ENCODE peak calls at places on chromosomes 5 and 9, in four cellular contexts. O is CD8-positive, alpha-beta memory T cell; H is uterus; W is naive thymus-derived CD4-positive, alpha-beta T cell. A is an unnamed sample.

GRCh38 chr5:67648201-67648671 is 451.6 kb upstream of the CD180 start:
- DNase-seq in O (no peak), H (peak; percentile 90), W (no peak), A (no peak)

GRCh38 chr5:142792012-142792864 is 22.1 kb downstream of the ARHGAP26 start:
- DNase-seq in O (no peak), H (no peak), W (no peak), A (no peak)

GRCh38 chr9:33921967-33922895 is 105.3 kb downstream of the UBE2R2 start:
- DNase-seq in O (no peak), H (no peak), W (no peak), A (no peak)

GRCh38 chr5:39217365-39218281 is 1.7 kb downstream of the FYB1 start:
- DNase-seq in O (peak; percentile 64), H (peak; percentile 82), W (peak; percentile 81), A (peak; percentile 51)

GRCh38 chr9:129125478-129125877 is 14.3 kb downstream of the PTPA start:
- DNase-seq in O (no peak), H (no peak), W (no peak), A (no peak)

GRCh38 chr5:173989432-173990082 is 587 bp downstream of the C5orf47 start:
- DNase-seq in O (no peak), H (no peak), W (no peak), A (no peak)

GRCh38 chr5:113507601-113508000 is 5.9 kb upstream of the YTHDC2 start:
- DNase-seq in O (no peak), H (no peak), W (no peak), A (no peak)

GRCh38 chr5:131536211-131536826 is 98.7 kb downstream of the RAPGEF6 start:
- DNase-seq in O (no peak), H (no peak), W (peak; percentile 33), A (no peak)

GRCh38 chr9:108634164-108634563 is 221.6 kb downstream of the ACTL7B start:
- DNase-seq in O (no peak), H (no peak), W (no peak), A (no peak)

GRCh38 chr9:124218438-124219289 is 39.1 kb upstream of the NEK6 start:
- DNase-seq in O (no peak), H (no peak), W (no peak), A (peak; percentile 56)

GRCh38 chr9:106503759-106504158 is 359.2 kb upstream of the ZNF462 start:
- DNase-seq in O (no peak), H (no peak), W (no peak), A (no peak)

GRCh38 chr5:38596997-38597396 is 40.6 kb upstream of the LIFR start:
- DNase-seq in O (no peak), H (no peak), W (no peak), A (no peak)

GRCh38 chr5:150111121-150111520 is 24.8 kb upstream of the CSF1R start:
- DNase-seq in O (no peak), H (peak; percentile 10), W (no peak), A (no peak)

GRCh38 chr5:40716000-40716399 is 36.3 kb downstream of the PTGER4 start:
- DNase-seq in O (no peak), H (no peak), W (no peak), A (peak; percentile 6)

GRCh38 chr5:73263001-73263710 is 90.2 kb downstream of the TMEM174 start:
- DNase-seq in O (no peak), H (no peak), W (no peak), A (no peak)

GRCh38 chr5:178351221-178351825 is 118.7 kb upstream of the PHYKPL start:
- DNase-seq in O (no peak), H (no peak), W (no peak), A (no peak)

GRCh38 chr5:99061299-99061698 is 132.5 kb upstream of the CHD1 start:
- DNase-seq in O (no peak), H (no peak), W (no peak), A (no peak)

GRCh38 chr9:121751686-121752445 is 100.4 kb downstream of the DAB2IP start:
- DNase-seq in O (no peak), H (no peak), W (no peak), A (no peak)

GRCh38 chr5:26942481-26942880 is 95.9 kb downstream of the CDH9 start:
- DNase-seq in O (no peak), H (no peak), W (no peak), A (no peak)

GRCh38 chr5:80714570-80715298 is 60.0 kb upstream of the DHFR start:
- DNase-seq in O (no peak), H (no peak), W (no peak), A (no peak)

GRCh38 chr9:104872959-104873850 is 54.8 kb downstream of the ABCA1 start:
- DNase-seq in O (no peak), H (peak; percentile 61), W (no peak), A (peak; percentile 83)

GRCh38 chr5:61686491-61687257 is 354.6 kb downstream of the ZSWIM6 start:
- DNase-seq in O (no peak), H (no peak), W (no peak), A (no peak)

GRCh38 chr9:116020146-116020545 is 133.4 kb upstream of the PAPPA start:
- DNase-seq in O (no peak), H (no peak), W (no peak), A (no peak)

GRCh38 chr9:16039103-16039987 is 486.5 kb downstream of the CCDC171 start:
- DNase-seq in O (no peak), H (peak; percentile 67), W (no peak), A (no peak)

GRCh38 chr9:128702949-128703615 is 779 bp downstream of the PKN3 start:
- DNase-seq in O (no peak), H (peak; percentile 33), W (no peak), A (peak; percentile 41)

GRCh38 chr9:32954642-32955041 is 46.8 kb downstream of the APTX start:
- DNase-seq in O (no peak), H (no peak), W (no peak), A (no peak)

GRCh38 chr5:137361275-137361674 is 137.9 kb downstream of the SPOCK1 start:
- DNase-seq in O (no peak), H (no peak), W (no peak), A (no peak)

GRCh38 chr9:137813651-137814415 is 63.7 kb upstream of the CACNA1B start:
- DNase-seq in O (no peak), H (no peak), W (no peak), A (no peak)

GRCh38 chr5:32339198-32339597 is 26.5 kb upstream of the MTMR12 start:
- DNase-seq in O (no peak), H (no peak), W (no peak), A (no peak)

GRCh38 chr9:1057910-1058309 is 7.8 kb downstream of the DMRT2 start:
- DNase-seq in O (no peak), H (no peak), W (no peak), A (no peak)

GRCh38 chr5:83145882-83146331 is 68.6 kb downstream of the XRCC4 start:
- DNase-seq in O (no peak), H (no peak), W (no peak), A (no peak)

GRCh38 chr5:1726469-1726865 is 73.2 kb downstream of the MRPL36 start:
- DNase-seq in O (no peak), H (no peak), W (no peak), A (peak; percentile 38)

GRCh38 chr5:33939863-33940262 is 3.7 kb downstream of the RXFP3 start:
- DNase-seq in O (no peak), H (no peak), W (no peak), A (no peak)

GRCh38 chr5:172801184-172801671 is 30.2 kb upstream of the DUSP1 start:
- DNase-seq in O (no peak), H (no peak), W (no peak), A (peak; percentile 89)

GRCh38 chr9:83231039-83231438 is 168.1 kb upstream of the RASEF start:
- DNase-seq in O (no peak), H (no peak), W (no peak), A (peak; percentile 5)

GRCh38 chr5:159576902-159577301 is 246.6 kb upstream of the IL12B start:
- DNase-seq in O (no peak), H (no peak), W (no peak), A (no peak)
- H3K4me1 ChIP-seq in O (no peaks in the 10 kb centered on the region), H (no peaks in the 10 kb centered on the region), W (no peaks in the 10 kb centered on the region), A (peaks cover 6% of the 10 kb centered on the region)

DNA sequence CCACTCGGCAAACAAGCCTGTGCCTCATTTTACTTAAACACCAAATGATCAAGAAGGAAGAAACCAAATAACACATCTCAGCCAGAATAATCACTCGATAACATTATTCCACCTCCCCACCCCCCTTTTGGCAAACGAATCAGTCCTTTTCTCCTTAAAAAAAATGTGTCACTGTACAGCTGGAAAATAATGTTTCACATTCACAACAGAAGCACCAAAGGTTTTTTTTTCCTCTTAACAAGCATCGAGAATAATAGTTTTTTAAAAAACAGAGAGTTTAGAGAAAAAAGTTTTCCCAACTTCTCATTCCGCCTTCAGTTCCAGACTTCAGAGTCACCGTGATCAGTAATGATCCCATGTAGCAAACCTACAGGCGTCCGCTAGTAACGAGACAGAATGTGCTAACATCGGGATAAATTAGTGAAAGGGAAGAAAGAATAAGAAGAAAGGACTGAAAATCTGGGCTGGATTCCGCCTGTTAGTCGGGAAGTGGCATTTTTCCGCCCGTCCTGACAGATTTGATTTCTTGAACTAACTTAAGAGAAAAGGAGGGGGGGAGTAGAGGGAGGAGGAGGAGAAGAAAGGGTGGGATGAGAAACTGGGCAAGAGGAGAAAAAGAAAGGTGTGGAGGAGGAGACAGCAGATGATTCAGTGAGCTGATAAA is at the start of gene ZNF608:
- DNase-seq in O (no peak), H (peak; percentile 32), W (no peak), A (peak; percentile 89)
- H3K4me1 ChIP-seq in O (no peaks in the 10 kb centered on the region), H (no peaks in the 10 kb centered on the region), W (no peaks in the 10 kb centered on the region), A (peaks cover 48% of the 10 kb centered on the region)

GRCh38 chr5:10607666-10608442 is 44.0 kb downstream of the ANKRD33B start:
- DNase-seq in O (no peak), H (peak; percentile 45), W (no peak), A (no peak)

GRCh38 chr5:10607023-10607665 is 43.3 kb downstream of the ANKRD33B start:
- DNase-seq in O (no peak), H (no peak), W (no peak), A (peak; percentile 87)

GRCh38 chr5:10601246-10602030 is 37.6 kb downstream of the ANKRD33B start:
- DNase-seq in O (no peak), H (peak; percentile 87), W (no peak), A (peak; percentile 99)

GRCh38 chr5:10602031-10602806 is 38.3 kb downstream of the ANKRD33B start:
- DNase-seq in O (no peak), H (no peak), W (no peak), A (no peak)

GRCh38 chr5:10604975-10605374 is 41.1 kb downstream of the ANKRD33B start:
- DNase-seq in O (no peak), H (no peak), W (no peak), A (no peak)
- H3K4me1 ChIP-seq in O (no peaks in the 10 kb centered on the region), H (peaks cover 4% of the 10 kb centered on the region), W (peaks cover 4% of the 10 kb centered on the region), A (peaks cover 40% of the 10 kb centered on the region)

GRCh38 chr9:35549466-35549865 is 55.6 kb upstream of the TESK1 start:
- DNase-seq in O (no peak), H (no peak), W (no peak), A (no peak)
- H3K4me1 ChIP-seq in O (no peaks in the 10 kb centered on the region), H (peaks cover 3% of the 10 kb centered on the region), W (no peaks in the 10 kb centered on the region), A (peaks cover 10% of the 10 kb centered on the region)

GRCh38 chr5:6766558-6767191 is 53.4 kb downstream of the TENT4A start:
- DNase-seq in O (no peak), H (peak; percentile 48), W (no peak), A (peak; percentile 94)
- H3K4me1 ChIP-seq in O (no peaks in the 10 kb centered on the region), H (no peaks in the 10 kb centered on the region), W (no peaks in the 10 kb centered on the region), A (peaks cover 17% of the 10 kb centered on the region)